ENCODE peak calls at places on chromosome 17, in six cellular contexts. One of them, this sample, is unnamed.

GRCh38 chr17:77248216-77249054 is 107.7 kb downstream of the SEC14L1 start:
- DNase-seq in esophagus squamous epithelium: no peak
- DNase-seq in tibial artery: no peak
- DNase-seq in cardiac muscle cell: no peak
- DNase-seq in gastrocnemius medialis: no peak
- DNase-seq in neural progenitor cell: no peak
- DNase-seq in this sample: no peak

GRCh38 chr17:35747540-35748017 is 5.5 kb downstream of the GAS2L2 start:
- DNase-seq in esophagus squamous epithelium: no peak
- DNase-seq in tibial artery: peak; percentile 81
- DNase-seq in cardiac muscle cell: peak; percentile 88
- DNase-seq in gastrocnemius medialis: peak; percentile 66
- DNase-seq in neural progenitor cell: peak; percentile 89
- DNase-seq in this sample: peak; percentile 82

GRCh38 chr17:4839965-4840892 is 7.1 kb downstream of the MINK1 start:
- DNase-seq in esophagus squamous epithelium: no peak
- DNase-seq in tibial artery: no peak
- DNase-seq in cardiac muscle cell: no peak
- DNase-seq in gastrocnemius medialis: no peak
- DNase-seq in neural progenitor cell: no peak
- DNase-seq in this sample: no peak

GRCh38 chr17:34499576-34499975 is 79.8 kb upstream of the TMEM132E start:
- DNase-seq in esophagus squamous epithelium: no peak
- DNase-seq in tibial artery: no peak
- DNase-seq in cardiac muscle cell: peak; percentile 80
- DNase-seq in gastrocnemius medialis: no peak
- DNase-seq in neural progenitor cell: peak; percentile 86
- DNase-seq in this sample: no peak

GRCh38 chr17:78774956-78775571 is 7.0 kb downstream of the CYTH1 start:
- DNase-seq in esophagus squamous epithelium: no peak
- DNase-seq in tibial artery: no peak
- DNase-seq in cardiac muscle cell: no peak
- DNase-seq in gastrocnemius medialis: no peak
- DNase-seq in neural progenitor cell: no peak
- DNase-seq in this sample: peak; percentile 57

GRCh38 chr17:2592974-2593845 is at the start of gene PAFAH1B1:
- DNase-seq in esophagus squamous epithelium: peak; percentile 39
- DNase-seq in tibial artery: peak; percentile 95
- DNase-seq in cardiac muscle cell: peak; percentile 95
- DNase-seq in gastrocnemius medialis: peak; percentile 91
- DNase-seq in neural progenitor cell: peak; percentile 97
- DNase-seq in this sample: peak; percentile 95

GRCh38 chr17:1957037-1957436 is 68.1 kb downstream of the RTN4RL1 start:
- DNase-seq in esophagus squamous epithelium: no peak
- DNase-seq in tibial artery: no peak
- DNase-seq in cardiac muscle cell: no peak
- DNase-seq in gastrocnemius medialis: no peak
- DNase-seq in neural progenitor cell: no peak
- DNase-seq in this sample: no peak

GRCh38 chr17:63040816-63041215 is 74.8 kb downstream of the TANC2 start:
- DNase-seq in esophagus squamous epithelium: no peak
- DNase-seq in tibial artery: no peak
- DNase-seq in cardiac muscle cell: no peak
- DNase-seq in gastrocnemius medialis: no peak
- DNase-seq in neural progenitor cell: no peak
- DNase-seq in this sample: no peak

GRCh38 chr17:56978441-56979090 is 635 bp downstream of the SCPEP1 start:
- DNase-seq in esophagus squamous epithelium: no peak
- DNase-seq in tibial artery: no peak
- DNase-seq in cardiac muscle cell: no peak
- DNase-seq in gastrocnemius medialis: no peak
- DNase-seq in neural progenitor cell: no peak
- DNase-seq in this sample: no peak

GRCh38 chr17:80826955-80827645 is 164.5 kb upstream of the CHMP6 start:
- DNase-seq in esophagus squamous epithelium: no peak
- DNase-seq in tibial artery: peak; percentile 90
- DNase-seq in cardiac muscle cell: no peak
- DNase-seq in gastrocnemius medialis: peak; percentile 91
- DNase-seq in neural progenitor cell: peak; percentile 39
- DNase-seq in this sample: no peak

GRCh38 chr17:4950075-4950756 is 703 bp upstream of the ENO3 start:
- DNase-seq in esophagus squamous epithelium: no peak
- DNase-seq in tibial artery: no peak
- DNase-seq in cardiac muscle cell: peak; percentile 67
- DNase-seq in gastrocnemius medialis: peak; percentile 71
- DNase-seq in neural progenitor cell: peak; percentile 72
- DNase-seq in this sample: peak; percentile 19

GRCh38 chr17:13024526-13025263 is 6.9 kb upstream of the ELAC2 start:
- DNase-seq in esophagus squamous epithelium: no peak
- DNase-seq in tibial artery: no peak
- DNase-seq in cardiac muscle cell: peak; percentile 79
- DNase-seq in gastrocnemius medialis: peak; percentile 26
- DNase-seq in neural progenitor cell: peak; percentile 86
- DNase-seq in this sample: peak; percentile 59

GRCh38 chr17:45147102-45147580 is 1.1 kb upstream of the HEXIM1 start:
- DNase-seq in esophagus squamous epithelium: no peak
- DNase-seq in tibial artery: peak; percentile 89
- DNase-seq in cardiac muscle cell: peak; percentile 85
- DNase-seq in gastrocnemius medialis: peak; percentile 67
- DNase-seq in neural progenitor cell: peak; percentile 92
- DNase-seq in this sample: no peak

GRCh38 chr17:57574040-57574513 is 171.0 kb downstream of the CCDC182 start:
- DNase-seq in esophagus squamous epithelium: no peak
- DNase-seq in tibial artery: peak; percentile 81
- DNase-seq in cardiac muscle cell: no peak
- DNase-seq in gastrocnemius medialis: peak; percentile 78
- DNase-seq in neural progenitor cell: no peak
- DNase-seq in this sample: no peak

GRCh38 chr17:11332706-11333105 is 91.7 kb downstream of the SHISA6 start:
- DNase-seq in esophagus squamous epithelium: no peak
- DNase-seq in tibial artery: no peak
- DNase-seq in cardiac muscle cell: no peak
- DNase-seq in gastrocnemius medialis: no peak
- DNase-seq in neural progenitor cell: no peak
- DNase-seq in this sample: no peak

GRCh38 chr17:79668344-79669250 is 57.7 kb upstream of the RBFOX3 start:
- DNase-seq in esophagus squamous epithelium: no peak
- DNase-seq in tibial artery: peak; percentile 31
- DNase-seq in cardiac muscle cell: no peak
- DNase-seq in gastrocnemius medialis: no peak
- DNase-seq in neural progenitor cell: no peak
- DNase-seq in this sample: no peak

GRCh38 chr17:19310151-19310550 is 52.4 kb downstream of the B9D1 start:
- DNase-seq in esophagus squamous epithelium: no peak
- DNase-seq in tibial artery: no peak
- DNase-seq in cardiac muscle cell: no peak
- DNase-seq in gastrocnemius medialis: no peak
- DNase-seq in neural progenitor cell: no peak
- DNase-seq in this sample: no peak

GRCh38 chr17:22507823-22508222 is 815.5 kb downstream of the KCNJ18 start:
- DNase-seq in esophagus squamous epithelium: no peak
- DNase-seq in tibial artery: no peak
- DNase-seq in cardiac muscle cell: no peak
- DNase-seq in gastrocnemius medialis: no peak
- DNase-seq in neural progenitor cell: no peak
- DNase-seq in this sample: no peak

GRCh38 chr17:45143767-45144198 is 4.5 kb upstream of the HEXIM1 start:
- DNase-seq in esophagus squamous epithelium: no peak
- DNase-seq in tibial artery: peak; percentile 98
- DNase-seq in cardiac muscle cell: no peak
- DNase-seq in gastrocnemius medialis: peak; percentile 87
- DNase-seq in neural progenitor cell: peak; percentile 55
- DNase-seq in this sample: no peak

GRCh38 chr17:54172654-54173316 is 350.1 kb downstream of the KIF2B start:
- DNase-seq in esophagus squamous epithelium: no peak
- DNase-seq in tibial artery: no peak
- DNase-seq in cardiac muscle cell: peak; percentile 30
- DNase-seq in gastrocnemius medialis: no peak
- DNase-seq in neural progenitor cell: peak; percentile 40
- DNase-seq in this sample: no peak

GRCh38 chr17:8156174-8156992 is 4.2 kb upstream of the PER1 start:
- DNase-seq in esophagus squamous epithelium: peak; percentile 100
- DNase-seq in tibial artery: peak; percentile 100
- DNase-seq in cardiac muscle cell: peak; percentile 100
- DNase-seq in gastrocnemius medialis: peak; percentile 100
- DNase-seq in neural progenitor cell: peak; percentile 100
- DNase-seq in this sample: peak; percentile 100

GRCh38 chr17:281365-281999 is 71.1 kb downstream of the RPH3AL start:
- DNase-seq in esophagus squamous epithelium: no peak
- DNase-seq in tibial artery: peak; percentile 33
- DNase-seq in cardiac muscle cell: no peak
- DNase-seq in gastrocnemius medialis: no peak
- DNase-seq in neural progenitor cell: no peak
- DNase-seq in this sample: no peak

GRCh38 chr17:1090454-1091189 is 89.2 kb downstream of the ABR start:
- DNase-seq in esophagus squamous epithelium: no peak
- DNase-seq in tibial artery: no peak
- DNase-seq in cardiac muscle cell: no peak
- DNase-seq in gastrocnemius medialis: no peak
- DNase-seq in neural progenitor cell: no peak
- DNase-seq in this sample: no peak

GRCh38 chr17:56786989-56787482 is 46.7 kb downstream of the C17orf67 start:
- DNase-seq in esophagus squamous epithelium: no peak
- DNase-seq in tibial artery: no peak
- DNase-seq in cardiac muscle cell: no peak
- DNase-seq in gastrocnemius medialis: peak; percentile 62
- DNase-seq in neural progenitor cell: no peak
- DNase-seq in this sample: no peak

GRCh38 chr17:55606431-55606830 is 95.2 kb upstream of the SMIM36 start:
- DNase-seq in esophagus squamous epithelium: no peak
- DNase-seq in tibial artery: no peak
- DNase-seq in cardiac muscle cell: no peak
- DNase-seq in gastrocnemius medialis: no peak
- DNase-seq in neural progenitor cell: no peak
- DNase-seq in this sample: no peak

GRCh38 chr17:17835415-17836249 is 1.2 kb downstream of the SREBF1 start:
- DNase-seq in esophagus squamous epithelium: no peak
- DNase-seq in tibial artery: no peak
- DNase-seq in cardiac muscle cell: no peak
- DNase-seq in gastrocnemius medialis: no peak
- DNase-seq in neural progenitor cell: no peak
- DNase-seq in this sample: no peak

GRCh38 chr17:17836250-17836817 is 452 bp downstream of the SREBF1 start:
- DNase-seq in esophagus squamous epithelium: peak; percentile 62
- DNase-seq in tibial artery: peak; percentile 99
- DNase-seq in cardiac muscle cell: peak; percentile 98
- DNase-seq in gastrocnemius medialis: peak; percentile 98
- DNase-seq in neural progenitor cell: peak; percentile 100
- DNase-seq in this sample: peak; percentile 96

GRCh38 chr17:17836818-17837379 is at the start of gene SREBF1:
- DNase-seq in esophagus squamous epithelium: no peak
- DNase-seq in tibial artery: no peak
- DNase-seq in cardiac muscle cell: no peak
- DNase-seq in gastrocnemius medialis: no peak
- DNase-seq in neural progenitor cell: peak; percentile 94
- DNase-seq in this sample: peak; percentile 42

GRCh38 chr17:17837966-17838962 is 1.5 kb upstream of the SREBF1 start:
- DNase-seq in esophagus squamous epithelium: no peak
- DNase-seq in tibial artery: peak; percentile 87
- DNase-seq in cardiac muscle cell: no peak
- DNase-seq in gastrocnemius medialis: no peak
- DNase-seq in neural progenitor cell: peak; percentile 41
- DNase-seq in this sample: no peak

GRCh38 chr17:17837380-17837821 is 615 bp upstream of the SREBF1 start:
- DNase-seq in esophagus squamous epithelium: no peak
- DNase-seq in tibial artery: peak; percentile 86
- DNase-seq in cardiac muscle cell: no peak
- DNase-seq in gastrocnemius medialis: peak; percentile 78
- DNase-seq in neural progenitor cell: peak; percentile 50
- DNase-seq in this sample: no peak
- TF ChIP-seq CTCF in esophagus squamous epithelium: no peak
- TF ChIP-seq CTCF in tibial artery: no peak
- TF ChIP-seq CTCF in cardiac muscle cell: no peak
- TF ChIP-seq CTCF in gastrocnemius medialis: no peak
- TF ChIP-seq CTCF in neural progenitor cell: no peak
- TF ChIP-seq CTCF in this sample: no peak

DNA sequence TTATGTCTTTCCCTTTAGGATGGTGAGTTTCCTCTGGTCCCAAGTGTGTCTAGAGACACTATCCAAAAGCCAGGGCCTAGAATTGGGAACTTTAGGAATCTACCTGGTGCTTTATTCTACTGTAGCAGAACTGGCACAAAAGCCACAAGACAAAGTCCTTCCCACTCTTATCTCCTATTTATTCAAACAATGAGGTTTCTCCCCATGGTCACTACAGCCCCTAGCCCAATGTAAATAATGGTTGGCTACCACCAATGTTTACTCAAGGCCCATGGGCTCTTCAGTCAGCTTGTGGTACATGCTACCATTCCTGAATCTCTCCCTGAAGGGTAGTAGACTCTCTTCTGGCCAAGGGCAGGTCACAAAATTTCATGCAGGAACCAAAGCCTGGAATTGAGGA is 789.4 kb upstream of the KIF2B start:
- DNase-seq in esophagus squamous epithelium: no peak
- DNase-seq in tibial artery: no peak
- DNase-seq in cardiac muscle cell: no peak
- DNase-seq in gastrocnemius medialis: no peak
- DNase-seq in neural progenitor cell: no peak
- DNase-seq in this sample: no peak
- H3K9me3 ChIP-seq in esophagus squamous epithelium: no peaks in the 10 kb centered on the region
- H3K9me3 ChIP-seq in tibial artery: no peaks in the 10 kb centered on the region
- H3K9me3 ChIP-seq in cardiac muscle cell: no peaks in the 10 kb centered on the region
- H3K9me3 ChIP-seq in gastrocnemius medialis: no peaks in the 10 kb centered on the region
- H3K9me3 ChIP-seq in neural progenitor cell: no peaks in the 10 kb centered on the region
- H3K9me3 ChIP-seq in this sample: peaks cover 12% of the 10 kb centered on the region

GRCh38 chr17:46865100-46865499 is 13.7 kb downstream of the WNT9B start:
- DNase-seq in esophagus squamous epithelium: no peak
- DNase-seq in tibial artery: no peak
- DNase-seq in cardiac muscle cell: peak; percentile 23
- DNase-seq in gastrocnemius medialis: no peak
- DNase-seq in neural progenitor cell: no peak
- DNase-seq in this sample: no peak
- H3K27ac ChIP-seq in esophagus squamous epithelium: no peak overlapping the region
- H3K27ac ChIP-seq in tibial artery: no peak overlapping the region
- H3K27ac ChIP-seq in cardiac muscle cell: no peak overlapping the region
- H3K27ac ChIP-seq in gastrocnemius medialis: no peak overlapping the region
- H3K27ac ChIP-seq in neural progenitor cell: no peak overlapping the region
- H3K27ac ChIP-seq in this sample: no peak overlapping the region

GRCh38 chr17:29583324-29584248 is 5.9 kb downstream of the GIT1 start:
- DNase-seq in esophagus squamous epithelium: no peak
- DNase-seq in tibial artery: no peak
- DNase-seq in cardiac muscle cell: no peak
- DNase-seq in gastrocnemius medialis: no peak
- DNase-seq in neural progenitor cell: no peak
- DNase-seq in this sample: no peak

GRCh38 chr17:29586676-29587469 is 2.6 kb downstream of the GIT1 start:
- DNase-seq in esophagus squamous epithelium: no peak
- DNase-seq in tibial artery: no peak
- DNase-seq in cardiac muscle cell: no peak
- DNase-seq in gastrocnemius medialis: no peak
- DNase-seq in neural progenitor cell: no peak
- DNase-seq in this sample: no peak

GRCh38 chr17:29587591-29587990 is 1.9 kb downstream of the GIT1 start:
- DNase-seq in esophagus squamous epithelium: no peak
- DNase-seq in tibial artery: no peak
- DNase-seq in cardiac muscle cell: no peak
- DNase-seq in gastrocnemius medialis: no peak
- DNase-seq in neural progenitor cell: peak; percentile 79
- DNase-seq in this sample: no peak

GRCh38 chr17:29584452-29585079 is 4.9 kb downstream of the GIT1 start:
- DNase-seq in esophagus squamous epithelium: no peak
- DNase-seq in tibial artery: no peak
- DNase-seq in cardiac muscle cell: no peak
- DNase-seq in gastrocnemius medialis: no peak
- DNase-seq in neural progenitor cell: no peak
- DNase-seq in this sample: no peak

GRCh38 chr17:29585080-29585751 is 4.2 kb downstream of the GIT1 start:
- DNase-seq in esophagus squamous epithelium: no peak
- DNase-seq in tibial artery: peak; percentile 67
- DNase-seq in cardiac muscle cell: no peak
- DNase-seq in gastrocnemius medialis: no peak
- DNase-seq in neural progenitor cell: no peak
- DNase-seq in this sample: no peak
- TF ChIP-seq CTCF in esophagus squamous epithelium: no peak
- TF ChIP-seq CTCF in tibial artery: no peak
- TF ChIP-seq CTCF in cardiac muscle cell: peak; percentile 38
- TF ChIP-seq CTCF in gastrocnemius medialis: peak; percentile 9
- TF ChIP-seq CTCF in neural progenitor cell: peak; percentile 38
- TF ChIP-seq CTCF in this sample: peak; percentile 35

This sample was measured in CD4-positive, alpha-beta T cell.